ENCODE peak calls at places on chromosomes 3 and 15, in four cellular contexts. E, W, R and T are unnamed samples.
A peak's percentile ranks its signal among the peaks of the same experiment; 100 is the strongest.

GRCh38 chr3:73484656-73485248 is 140.0 kb downstream of the PDZRN3 start:
- DNase-seq in E (no peak), R (no peak), W (no peak), T (no peak)

GRCh38 chr15:45790325-45790943 is 155.6 kb downstream of the SQOR start:
- DNase-seq in W (peak; percentile 62), R (no peak), E (no peak), T (peak; percentile 34)

GRCh38 chr15:29952245-29952644 is 130.0 kb upstream of the TJP1 start:
- DNase-seq in W (peak; percentile 30), E (no peak), R (no peak), T (no peak)

GRCh38 chr3:191087391-191087790 is 111.7 kb upstream of the OSTN start:
- DNase-seq in R (no peak), E (no peak), W (no peak), T (no peak)

GRCh38 chr15:43186003-43186353 is 775 bp downstream of the CCNDBP1 start:
- DNase-seq in W (no peak), E (no peak), R (no peak), T (peak; percentile 35)

GRCh38 chr3:34758630-34759261 is 880.6 kb upstream of the ARPP21 start:
- DNase-seq in R (no peak), W (no peak), E (no peak), T (no peak)

GRCh38 chr3:2097641-2098191 is 950 bp upstream of the CNTN4 start:
- DNase-seq in E (no peak), W (peak; percentile 39), R (no peak), T (peak; percentile 30)

GRCh38 chr3:42159706-42160472 is 68.7 kb downstream of the TRAK1 start:
- DNase-seq in R (peak; percentile 72), W (peak; percentile 86), E (peak; percentile 63), T (peak; percentile 87)

GRCh38 chr3:110526732-110527727 is 544.6 kb upstream of the NECTIN3 start:
- DNase-seq in W (no peak), E (no peak), R (no peak), T (no peak)

GRCh38 chr15:85793641-85794597 is 806 bp downstream of the KLHL25 start:
- DNase-seq in R (no peak), W (peak; percentile 73), E (no peak), T (peak; percentile 53)

GRCh38 chr15:56734013-56734625 is 810 bp upstream of the ZNF280D start:
- DNase-seq in R (no peak), W (no peak), E (no peak), T (no peak)

GRCh38 chr3:136946978-136947377 is 10.8 kb upstream of the IL20RB start:
- DNase-seq in E (no peak), R (no peak), W (no peak), T (no peak)

GRCh38 chr15:69725957-69726356 is 273.3 kb downstream of the RPLP1 start:
- DNase-seq in W (no peak), E (no peak), R (no peak), T (no peak)

GRCh38 chr15:73493936-73494335 is 51.0 kb downstream of the REC114 start:
- DNase-seq in E (no peak), R (no peak), W (no peak), T (no peak)

GRCh38 chr3:177751770-177752169 is 554.5 kb upstream of the TBL1XR1 start:
- DNase-seq in E (no peak), R (no peak), W (no peak), T (peak; percentile 15)

GRCh38 chr15:70258369-70259029 is 160.8 kb upstream of the TLE3 start:
- DNase-seq in W (no peak), E (no peak), R (no peak), T (peak; percentile 50)

GRCh38 chr3:187044871-187045552 is 94.3 kb downstream of the RPL39L start:
- DNase-seq in R (no peak), W (peak; percentile 16), E (no peak), T (peak; percentile 58)

GRCh38 chr3:140459462-140459861 is 218.4 kb upstream of the TRIM42 start:
- DNase-seq in E (no peak), W (no peak), R (no peak), T (no peak)

GRCh38 chr3:73143821-73144237 is 82.4 kb downstream of the EBLN2 start:
- DNase-seq in E (no peak), W (no peak), R (no peak), T (no peak)

GRCh38 chr3:69116162-69116561 is 6.2 kb downstream of the LMOD3 start:
- DNase-seq in R (no peak), E (no peak), W (no peak), T (no peak)

GRCh38 chr3:69119138-69119537 is 3.3 kb downstream of the LMOD3 start:
- DNase-seq in R (no peak), W (no peak), E (no peak), T (no peak)

GRCh38 chr3:69115731-69116130 is 6.7 kb downstream of the LMOD3 start:
- DNase-seq in R (no peak), W (no peak), E (no peak), T (no peak)

GRCh38 chr3:69118555-69118954 is 3.8 kb downstream of the LMOD3 start:
- DNase-seq in W (no peak), E (no peak), R (no peak), T (no peak)

DNA sequence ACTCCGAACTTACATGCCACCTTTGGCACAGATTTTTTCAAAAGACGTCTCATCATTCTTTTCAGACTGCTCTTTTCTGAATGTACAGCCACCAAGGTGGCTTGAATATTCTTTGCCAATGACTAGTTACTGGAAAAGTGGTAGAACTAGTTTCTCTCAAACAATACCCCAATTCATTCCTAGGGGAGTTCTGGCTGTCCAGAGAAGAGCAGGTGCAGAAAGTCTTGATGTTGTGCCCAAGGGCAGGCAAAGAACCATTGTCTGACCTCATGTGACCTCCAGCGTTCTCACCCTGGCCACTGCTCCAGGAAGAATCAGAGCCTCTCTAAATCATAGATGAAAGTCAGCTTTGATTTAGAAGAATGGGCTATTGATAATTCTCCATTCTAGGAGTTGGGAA is 5.5 kb downstream of the LMOD3 start:
- DNase-seq in R (no peak), W (no peak), E (no peak), T (no peak)
- TF ChIP-seq EP300 in R (no peak), W (no peak), E (no peak), T (no peak)

GRCh38 chr3:50227390-50228183 is 8.4 kb upstream of the GNAI2 start:
- DNase-seq in E (peak; percentile 95), W (peak; percentile 96), R (peak; percentile 92), T (peak; percentile 94)
- TF ChIP-seq POLR2AphosphoS5 in E (peak; percentile 78), W (peak; percentile 90), R (peak; percentile 37), T (peak; percentile 73)

DNA sequence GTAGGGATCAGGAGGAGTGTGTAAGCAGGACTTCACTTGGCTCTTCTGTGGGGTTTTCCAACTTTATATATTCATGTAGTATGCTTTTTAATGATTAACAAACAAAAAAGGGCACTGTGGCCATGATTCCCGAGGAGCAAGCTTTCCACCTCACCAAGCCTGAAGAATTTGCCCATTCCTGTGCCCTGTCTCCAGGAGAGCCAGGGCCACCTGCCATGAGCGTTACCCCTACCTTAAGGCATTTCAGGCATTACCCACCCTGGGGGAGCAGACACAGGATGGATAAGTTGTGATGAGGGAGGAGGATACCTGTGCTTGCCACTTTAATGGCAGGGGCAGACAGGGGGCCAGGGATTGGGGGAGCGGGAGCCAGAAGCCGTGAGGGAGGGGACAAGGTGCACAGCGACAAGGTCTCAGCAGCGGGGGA is 3.0 kb downstream of the TRPM1 start:
- DNase-seq in W (no peak), R (no peak), E (no peak), T (no peak)
- H3K4me3 ChIP-seq in W (no peak overlapping the region), R (no peak overlapping the region), E (no peak overlapping the region), T (no peak overlapping the region)

GRCh38 chr15:96565266-96565665 is 234.8 kb downstream of the NR2F2 start:
- DNase-seq in W (no peak), E (no peak), R (no peak), T (no peak)
- TF ChIP-seq EP300 in W (no peak), E (no peak), R (no peak), T (no peak)